ENCODE peak calls at places on chromosomes 11 and 22, in ten cellular contexts. H is NB4, Y is ovary, Z is cardiac muscle cell, B is endodermal cell, I is fibroblast of pulmonary artery, G is body of pancreas, K is fibroblast of the aortic adventitia, R is HCT116, L is bronchial epithelial cell. J is an unnamed sample.

GRCh38 chr11:7016011-7016410 is 4.1 kb downstream of the ZNF214 start:
- DNase-seq in H (no peak), Y (no peak), Z (no peak), B (no peak), I (no peak), G (no peak), K (no peak), R (no peak), L (peak), J (no peak)

GRCh38 chr22:24201681-24202590 is 20.6 kb downstream of the SUSD2 start:
- DNase-seq in H (no peak), Y (no peak), Z (no peak), B (no peak), I (no peak), G (no peak), K (no peak), R (peak), L (peak), J (no peak)

GRCh38 chr11:112227002-112227401 is 774 bp downstream of the PTS start:
- DNase-seq in H (peak), Y (no peak), Z (peak), B (no peak), I (peak), G (no peak), K (peak), R (no peak), L (peak), J (no peak)

GRCh38 chr11:11163256-11163655 is 189.8 kb downstream of the CSNK2A3 start:
- DNase-seq in H (peak), Y (no peak), Z (peak), B (peak), I (peak), G (no peak), K (no peak), R (peak), L (no peak), J (no peak)

GRCh38 chr11:103295704-103296103 is 186.5 kb downstream of the DYNC2H1 start:
- DNase-seq in H (peak), Y (no peak), Z (peak), B (no peak), I (peak), G (no peak), K (peak), R (peak), L (no peak), J (no peak)

GRCh38 chr11:93648168-93648567 is 13.3 kb upstream of the CEP295 start:
- DNase-seq in H (peak), Y (no peak), Z (peak), B (no peak), I (peak), G (no peak), K (peak), R (no peak), L (peak), J (no peak)

GRCh38 chr11:125675196-125675595 is 5.5 kb downstream of the ACRV1 start:
- DNase-seq in H (no peak), Y (no peak), Z (no peak), B (no peak), I (no peak), G (no peak), K (no peak), R (no peak), L (peak), J (no peak)

GRCh38 chr22:25987948-25988347 is 181.3 kb upstream of the SEZ6L start:
- DNase-seq in H (peak), Y (no peak), Z (no peak), B (no peak), I (no peak), G (no peak), K (no peak), R (no peak), L (no peak), J (no peak)

GRCh38 chr11:134047586-134047999 is 21.3 kb upstream of the JAM3 start:
- DNase-seq in H (peak), Y (peak), Z (peak), B (no peak), I (peak), G (peak), K (peak), R (no peak), L (no peak), J (peak)

GRCh38 chr11:60985991-60986915 is 14.8 kb downstream of the CD6 start:
- DNase-seq in H (peak), Y (no peak), Z (peak), B (peak), I (peak), G (peak), K (peak), R (no peak), L (peak), J (peak)

GRCh38 chr22:45376703-45377102 is 36.7 kb downstream of the SMC1B start:
- DNase-seq in H (no peak), Y (peak), Z (peak), B (no peak), I (peak), G (peak), K (peak), R (no peak), L (no peak), J (no peak)

GRCh38 chr22:25070870-25071465 is 118.5 kb downstream of the KIAA1671 start:
- DNase-seq in H (no peak), Y (no peak), Z (peak), B (no peak), I (no peak), G (no peak), K (peak), R (no peak), L (no peak), J (no peak)

GRCh38 chr11:94802501-94802900 is 34.3 kb downstream of the AMOTL1 start:
- DNase-seq in H (no peak), Y (no peak), Z (no peak), B (no peak), I (no peak), G (no peak), K (no peak), R (no peak), L (no peak), J (no peak)

GRCh38 chr22:44042822-44043221 is 18.7 kb downstream of the PARVB start:
- DNase-seq in H (no peak), Y (no peak), Z (no peak), B (no peak), I (no peak), G (no peak), K (peak), R (no peak), L (no peak), J (no peak)

GRCh38 chr11:111633756-111634362 is 31.6 kb downstream of the SIK2 start:
- DNase-seq in H (peak), Y (no peak), Z (peak), B (no peak), I (peak), G (no peak), K (peak), R (no peak), L (peak), J (no peak)

GRCh38 chr11:46387919-46388618 is 3.5 kb downstream of the CHRM4 start:
- DNase-seq in H (peak), Y (no peak), Z (peak), B (no peak), I (no peak), G (no peak), K (peak), R (no peak), L (no peak), J (no peak)

GRCh38 chr11:84471501-84471900 is 1155.6 kb downstream of the DLG2 start:
- DNase-seq in H (no peak), Y (no peak), Z (no peak), B (no peak), I (no peak), G (no peak), K (no peak), R (no peak), L (no peak), J (no peak)

GRCh38 chr22:37167981-37168647 is 18.4 kb upstream of the IL2RB start:
- DNase-seq in H (no peak), Y (no peak), Z (no peak), B (peak), I (no peak), G (peak), K (no peak), R (no peak), L (no peak), J (no peak)

GRCh38 chr11:61954106-61955030 is 4.2 kb downstream of the BEST1 start:
- DNase-seq in H (peak), Y (no peak), Z (peak), B (no peak), I (no peak), G (no peak), K (no peak), R (no peak), L (no peak), J (no peak)

GRCh38 chr22:31495343-31495742 is 993 bp upstream of the SFI1 start:
- DNase-seq in H (no peak), Y (peak), Z (no peak), B (no peak), I (no peak), G (no peak), K (no peak), R (no peak), L (no peak), J (no peak)
- H3K4me3 ChIP-seq in H (peak), Y (peak), Z (peak), B (peak), I (peak), G (no peak), K (peak), R (peak), L (peak), J (no peak)

GRCh38 chr11:115042002-115042401 is 363.7 kb downstream of the NXPE2 start:
- DNase-seq in H (no peak), Y (no peak), Z (no peak), B (peak), I (no peak), G (no peak), K (no peak), R (no peak), L (no peak), J (no peak)
- TF ChIP-seq CTCF in H (no peak), Y (no peak), Z (no peak), B (peak), I (no peak), G (no peak), K (no peak), R (no peak), L (no peak), J (no peak)

GRCh38 chr11:1391165-1392010 is 1.7 kb downstream of the BRSK2 start:
- DNase-seq in H (no peak), Y (no peak), Z (no peak), B (peak), I (no peak), G (peak), K (no peak), R (no peak), L (no peak), J (no peak)
- H3K4me3 ChIP-seq in H (no peak), Y (no peak), Z (no peak), B (peak), I (no peak), G (no peak), K (no peak), R (peak), L (no peak), J (no peak)

DNA sequence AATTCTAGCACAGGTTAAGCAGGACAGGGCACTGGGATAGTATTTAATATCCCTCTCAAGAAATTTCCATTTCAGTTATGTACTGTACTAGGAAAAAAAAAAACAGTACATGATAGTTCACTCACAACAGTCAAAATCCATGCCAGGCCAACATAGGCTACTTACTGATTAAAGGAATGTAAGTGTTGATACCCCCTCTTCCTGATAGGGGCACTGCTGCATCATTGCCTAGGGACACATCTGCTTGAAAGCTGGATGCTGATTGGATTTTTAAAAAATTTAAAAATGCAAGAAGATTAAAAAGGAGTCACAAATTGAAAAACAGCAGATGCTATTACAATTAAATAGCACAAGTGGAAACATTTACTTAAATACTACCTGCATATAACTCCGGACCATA is 43.4 kb downstream of the APOL5 start:
- DNase-seq in H (peak), Y (no peak), Z (peak), B (no peak), I (peak), G (no peak), K (peak), R (peak), L (no peak), J (no peak)
- TF ChIP-seq CTCF in H (no peak), Y (no peak), Z (peak), B (peak), I (peak), G (no peak), K (peak), R (no peak), L (no peak), J (no peak)

GRCh38 chr22:42994276-42994916 is 20.6 kb downstream of the PACSIN2 start:
- DNase-seq in H (no peak), Y (no peak), Z (no peak), B (no peak), I (no peak), G (no peak), K (no peak), R (no peak), L (no peak), J (no peak)
- H3K4me3 ChIP-seq in H (peak), Y (no peak), Z (no peak), B (no peak), I (peak), G (no peak), K (peak), R (no peak), L (peak), J (no peak)

GRCh38 chr11:68213555-68214172 is 568 bp upstream of the KMT5B start:
- DNase-seq in H (peak), Y (peak), Z (peak), B (peak), I (peak), G (peak), K (peak), R (peak), L (peak), J (peak)

GRCh38 chr11:68213135-68213515 is at the start of gene KMT5B:
- DNase-seq in H (no peak), Y (peak), Z (peak), B (peak), I (peak), G (peak), K (peak), R (peak), L (no peak), J (peak)

GRCh38 chr11:68211546-68211945 is 1.6 kb downstream of the KMT5B start:
- DNase-seq in H (no peak), Y (no peak), Z (no peak), B (no peak), I (no peak), G (peak), K (no peak), R (no peak), L (peak), J (no peak)

GRCh38 chr11:68214173-68215086 is 1.3 kb upstream of the KMT5B start:
- DNase-seq in H (no peak), Y (peak), Z (no peak), B (peak), I (no peak), G (peak), K (no peak), R (no peak), L (no peak), J (no peak)

DNA sequence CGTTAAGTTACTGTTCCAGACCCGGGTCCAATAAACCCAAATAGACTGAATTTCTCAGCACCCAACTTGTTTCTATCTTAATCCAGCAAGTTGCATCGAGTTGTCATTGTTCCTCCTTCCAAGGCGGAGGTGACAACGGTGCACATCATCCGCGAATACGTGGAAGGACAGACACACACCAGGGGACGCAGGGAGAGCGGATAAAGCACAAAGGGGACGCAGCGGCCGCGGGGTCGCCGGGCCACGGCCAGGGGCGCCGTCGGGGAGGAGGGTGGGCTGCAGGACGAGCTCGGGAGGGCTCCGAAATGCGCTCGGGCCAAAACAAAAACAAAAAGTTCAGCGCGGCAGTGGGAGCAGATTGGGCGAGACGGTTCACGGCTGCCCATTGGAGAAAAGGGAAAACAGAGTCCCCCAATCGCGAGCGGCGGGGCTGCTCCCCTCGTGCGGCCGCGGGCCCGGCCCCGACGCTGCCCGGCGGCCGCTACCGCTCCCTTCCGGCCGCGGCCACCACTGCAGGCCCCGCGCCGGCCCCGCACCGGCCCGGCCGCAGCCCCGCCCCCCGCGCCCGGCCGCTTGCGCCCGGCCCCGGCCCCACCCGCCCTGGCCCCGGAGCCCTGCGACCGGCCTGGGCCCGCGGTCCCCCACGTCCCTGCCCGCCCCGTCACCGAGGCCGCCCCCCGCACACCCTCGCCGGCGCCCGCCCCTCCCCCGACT is 518 bp downstream of the KMT5B start:
- DNase-seq in H (peak), Y (peak), Z (peak), B (peak), I (peak), G (peak), K (peak), R (peak), L (peak), J (peak)
- TF ChIP-seq CTCF in H (no peak), Y (no peak), Z (no peak), B (peak), I (no peak), G (peak), K (no peak), R (peak), L (no peak), J (no peak)

GRCh38 chr11:86301742-86302091 is 323 bp upstream of the HIKESHI start:
- DNase-seq in H (no peak), Y (no peak), Z (no peak), B (no peak), I (no peak), G (no peak), K (no peak), R (no peak), L (no peak), J (no peak)
- H3K4me3 ChIP-seq in H (peak), Y (peak), Z (peak), B (peak), I (peak), G (no peak), K (peak), R (peak), L (peak), J (no peak)